ENCODE peak calls at places on chromosomes 6 and 20, in four cellular contexts. One of them, this sample, is unnamed.

GRCh38 chr6:108168026-108168463 is 2.2 kb downstream of the NR2E1 start:
- DNase-seq in A549: no peak
- DNase-seq in T-helper 17 cell: no peak
- DNase-seq in CD8-positive, alpha-beta memory T cell: no peak
- DNase-seq in this sample: no peak

GRCh38 chr6:73476722-73477121 is 15.2 kb downstream of the MTO1 start:
- DNase-seq in A549: no peak
- DNase-seq in T-helper 17 cell: no peak
- DNase-seq in CD8-positive, alpha-beta memory T cell: no peak
- DNase-seq in this sample: no peak

GRCh38 chr6:24943774-24944173 is 8.0 kb upstream of the RIPOR2 start:
- DNase-seq in T-helper 17 cell: no peak
- DNase-seq in CD8-positive, alpha-beta memory T cell: no peak
- DNase-seq in A549: no peak
- DNase-seq in this sample: no peak

GRCh38 chr6:24026050-24026449 is 100.0 kb upstream of the NRSN1 start:
- DNase-seq in T-helper 17 cell: no peak
- DNase-seq in CD8-positive, alpha-beta memory T cell: no peak
- DNase-seq in A549: no peak
- DNase-seq in this sample: no peak

GRCh38 chr6:46771556-46771955 is 21.6 kb upstream of the MEP1A start:
- DNase-seq in A549: no peak
- DNase-seq in T-helper 17 cell: no peak
- DNase-seq in CD8-positive, alpha-beta memory T cell: no peak
- DNase-seq in this sample: no peak

GRCh38 chr20:36043892-36044515 is 75.6 kb downstream of the CNBD2 start:
- DNase-seq in A549: no peak
- DNase-seq in CD8-positive, alpha-beta memory T cell: no peak
- DNase-seq in T-helper 17 cell: no peak
- DNase-seq in this sample: no peak

GRCh38 chr6:77292564-77293546 is 170.4 kb downstream of the HTR1B start:
- DNase-seq in T-helper 17 cell: no peak
- DNase-seq in A549: peak
- DNase-seq in CD8-positive, alpha-beta memory T cell: no peak
- DNase-seq in this sample: no peak

GRCh38 chr6:36848658-36849441 is 9.6 kb upstream of the CPNE5 start:
- DNase-seq in T-helper 17 cell: no peak
- DNase-seq in CD8-positive, alpha-beta memory T cell: no peak
- DNase-seq in A549: no peak
- DNase-seq in this sample: no peak

GRCh38 chr20:51095755-51096509 is 73.0 kb upstream of the KCNG1 start:
- DNase-seq in A549: peak
- DNase-seq in CD8-positive, alpha-beta memory T cell: no peak
- DNase-seq in T-helper 17 cell: no peak
- DNase-seq in this sample: no peak

GRCh38 chr6:161104966-161105365 is 113.4 kb downstream of the MAP3K4 start:
- DNase-seq in A549: no peak
- DNase-seq in CD8-positive, alpha-beta memory T cell: no peak
- DNase-seq in T-helper 17 cell: no peak
- DNase-seq in this sample: no peak

GRCh38 chr20:50834599-50835005 is 39.7 kb downstream of the BCAS4 start:
- DNase-seq in T-helper 17 cell: no peak
- DNase-seq in CD8-positive, alpha-beta memory T cell: no peak
- DNase-seq in A549: no peak
- DNase-seq in this sample: no peak

GRCh38 chr6:159984268-159984786 is 15.4 kb downstream of the IGF2R start:
- DNase-seq in T-helper 17 cell: no peak
- DNase-seq in A549: no peak
- DNase-seq in CD8-positive, alpha-beta memory T cell: no peak
- DNase-seq in this sample: no peak

GRCh38 chr6:22829070-22829469 is 259.7 kb downstream of the HDGFL1 start:
- DNase-seq in A549: no peak
- DNase-seq in CD8-positive, alpha-beta memory T cell: no peak
- DNase-seq in T-helper 17 cell: no peak
- DNase-seq in this sample: no peak

This sample was measured in SIG-M5.